ENCODE peak calls at places on chromosomes 6 and 20, in eight cellular contexts. F is prostate gland, U is spleen, W is endothelial cell of umbilical vein, Z is breast epithelium, Q is SK-N-SH, P is HCT116, O is GM23338. V is an unnamed sample.

GRCh38 chr20:20837574-20838021 is 125.2 kb upstream of the RALGAPA2 start:
- DNase-seq in U (no peak), Q (peak), W (peak), P (peak), F (peak), Z (no peak), O (peak), V (peak)

GRCh38 chr6:34390531-34391013 is 1.9 kb downstream of the NUDT3 start:
- DNase-seq in W (no peak), F (no peak), U (no peak), O (no peak), Z (no peak), Q (no peak), P (no peak), V (no peak)

GRCh38 chr6:147131728-147132127 is 72.5 kb upstream of the STXBP5 start:
- DNase-seq in O (peak), W (no peak), P (no peak), F (no peak), Z (no peak), U (no peak), Q (no peak), V (no peak)

GRCh38 chr20:53032021-53033001 is 60.2 kb downstream of the TSHZ2 start:
- DNase-seq in Q (no peak), Z (peak), F (no peak), W (no peak), P (no peak), U (no peak), O (no peak), V (no peak)

GRCh38 chr6:48641544-48641943 is 530.5 kb upstream of the PTCHD4 start:
- DNase-seq in O (no peak), Z (no peak), P (no peak), F (no peak), W (no peak), Q (no peak), U (no peak), V (no peak)

GRCh38 chr6:10684618-10685017 is 9.8 kb downstream of the C6orf52 start:
- DNase-seq in Q (no peak), W (no peak), Z (no peak), O (no peak), P (no peak), U (no peak), F (no peak), V (no peak)

GRCh38 chr20:43507150-43508080 is at the start of gene L3MBTL1:
- DNase-seq in Z (no peak), W (peak), U (peak), O (peak), F (peak), Q (peak), P (peak), V (no peak)

GRCh38 chr6:3844097-3844463 is 5.1 kb upstream of the FAM50B start:
- DNase-seq in W (no peak), Z (no peak), F (no peak), O (no peak), Q (no peak), U (no peak), P (no peak), V (no peak)

GRCh38 chr6:108362455-108362854 is 67.6 kb downstream of the AFG1L start:
- DNase-seq in U (no peak), Q (no peak), Z (no peak), O (no peak), P (no peak), W (no peak), F (no peak), V (no peak)

GRCh38 chr20:56400001-56400640 is 7.7 kb downstream of the CSTF1 start:
- DNase-seq in F (peak), Q (peak), Z (no peak), W (peak), P (peak), U (no peak), O (peak), V (peak)

GRCh38 chr6:6686748-6687601 is 98.5 kb downstream of the LY86 start:
- DNase-seq in P (peak), F (peak), O (peak), U (peak), Q (peak), W (peak), Z (peak), V (no peak)

GRCh38 chr6:165889636-165890403 is 226.8 kb upstream of the PDE10A start:
- DNase-seq in F (no peak), Q (peak), P (peak), U (no peak), W (no peak), Z (no peak), O (peak), V (no peak)

GRCh38 chr6:19713411-19713810 is 123.8 kb upstream of the ID4 start:
- DNase-seq in U (no peak), Z (no peak), W (no peak), Q (no peak), O (no peak), P (no peak), F (no peak), V (no peak)

GRCh38 chr6:2695464-2696095 is 55.1 kb downstream of the MYLK4 start:
- DNase-seq in W (peak), Z (no peak), Q (no peak), F (no peak), P (peak), U (no peak), O (peak), V (peak)

GRCh38 chr20:59779656-59780380 is 153.6 kb downstream of the SYCP2 start:
- DNase-seq in W (no peak), F (no peak), U (no peak), Z (no peak), P (no peak), O (no peak), Q (no peak), V (no peak)

GRCh38 chr6:19668710-19669109 is 168.5 kb upstream of the ID4 start:
- DNase-seq in O (no peak), U (no peak), Z (no peak), F (no peak), P (no peak), Q (no peak), W (no peak), V (no peak)

GRCh38 chr6:110357696-110358535 is at the start of gene METTL24:
- DNase-seq in O (peak), W (no peak), Q (peak), U (no peak), P (no peak), Z (no peak), F (no peak), V (no peak)

GRCh38 chr20:41654884-41655283 is 36.7 kb upstream of the CHD6 start:
- DNase-seq in P (no peak), U (no peak), Q (no peak), Z (no peak), W (no peak), O (peak), F (no peak), V (no peak)

GRCh38 chr6:129701721-129702455 is 8.1 kb downstream of the ARHGAP18 start:
- DNase-seq in O (no peak), Q (no peak), Z (no peak), U (no peak), W (no peak), F (no peak), P (no peak), V (no peak)

GRCh38 chr6:41558033-41558807 is 12.0 kb downstream of the FOXP4 start:
- DNase-seq in F (no peak), Q (no peak), W (no peak), P (no peak), O (no peak), Z (no peak), U (no peak), V (no peak)

GRCh38 chr6:110415297-110415916 is at the start of gene DDO:
- DNase-seq in U (peak), F (peak), Q (no peak), W (peak), Z (peak), O (no peak), P (no peak), V (no peak)

GRCh38 chr6:136914947-136915346 is 7.2 kb upstream of the SLC35D3 start:
- DNase-seq in P (no peak), F (no peak), Z (no peak), W (no peak), O (no peak), Q (no peak), U (no peak), V (no peak)

GRCh38 chr20:5171074-5171789 is 44.4 kb downstream of the CDS2 start:
- DNase-seq in U (no peak), O (peak), Z (no peak), P (no peak), W (no peak), Q (no peak), F (no peak), V (no peak)

GRCh38 chr6:111427341-111428116 is 55.5 kb downstream of the REV3L start:
- DNase-seq in Z (no peak), U (no peak), Q (no peak), O (no peak), W (peak), F (peak), P (no peak), V (no peak)

GRCh38 chr6:35602133-35602946 is 86.4 kb downstream of the FKBP5 start:
- DNase-seq in P (no peak), Z (peak), F (peak), O (no peak), W (peak), U (peak), Q (peak), V (no peak)

GRCh38 chr6:35601331-35602132 is 87.2 kb downstream of the FKBP5 start:
- DNase-seq in Z (peak), U (peak), O (peak), Q (peak), W (peak), P (peak), F (peak), V (peak)

GRCh38 chr6:35600659-35601125 is 88.0 kb upstream of the TULP1 start:
- DNase-seq in W (peak), O (no peak), Z (no peak), P (no peak), Q (no peak), F (no peak), U (no peak), V (no peak)

GRCh38 chr6:35605600-35605999 is 83.1 kb downstream of the FKBP5 start:
- DNase-seq in F (no peak), W (no peak), O (no peak), Q (no peak), P (no peak), Z (no peak), U (no peak), V (no peak)

GRCh38 chr6:35603326-35604202 is 85.2 kb downstream of the FKBP5 start:
- DNase-seq in Q (no peak), W (peak), O (no peak), U (peak), P (no peak), F (no peak), Z (no peak), V (no peak)
- H3K4me3 ChIP-seq in Q (no peak), W (no peak), O (no peak), U (no peak), P (no peak), F (no peak), Z (no peak), V (no peak)

GRCh38 chr6:33075568-33076405 is at the start of gene HLA-DPB1:
- DNase-seq in Z (no peak), U (peak), P (peak), O (peak), Q (peak), W (peak), F (no peak), V (no peak)

GRCh38 chr6:33078442-33078841 is 2.7 kb downstream of the HLA-DPB1 start:
- DNase-seq in U (no peak), P (no peak), Z (no peak), F (no peak), W (no peak), O (no peak), Q (no peak), V (no peak)

GRCh38 chr6:33075208-33075567 is 602 bp upstream of the HLA-DPB1 start:
- DNase-seq in Q (no peak), U (no peak), F (no peak), P (no peak), Z (no peak), O (no peak), W (no peak), V (no peak)

GRCh38 chr6:33077908-33078307 is 2.1 kb downstream of the HLA-DPB1 start:
- DNase-seq in W (no peak), U (peak), O (no peak), P (no peak), F (no peak), Z (no peak), Q (no peak), V (no peak)

DNA sequence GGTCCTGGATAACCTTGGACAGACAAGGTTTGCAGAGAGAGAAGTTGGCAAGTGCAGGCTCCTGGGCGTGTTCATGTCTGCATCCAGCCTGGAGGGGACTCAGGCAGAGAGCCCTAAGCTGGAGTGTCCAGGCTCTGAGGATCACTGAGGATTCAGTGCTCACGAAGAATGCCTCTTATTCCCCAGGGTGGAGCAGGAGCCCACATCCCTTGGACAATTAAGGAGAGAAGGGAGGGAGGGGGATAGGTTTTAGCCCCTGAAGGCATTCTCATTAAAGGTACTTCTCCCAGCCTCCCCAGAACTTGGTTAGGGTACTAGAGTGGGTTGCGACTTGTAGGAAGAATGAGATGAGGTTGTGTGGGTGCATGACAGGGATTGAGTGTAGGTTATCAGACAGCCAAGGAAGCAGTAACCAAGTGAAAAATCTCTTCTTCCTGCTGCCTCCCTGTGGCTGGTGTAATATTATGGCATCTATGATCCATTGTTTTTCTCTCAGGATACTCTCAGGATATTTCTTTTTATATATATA is 680 bp downstream of the HLA-DPB1 start:
- DNase-seq in O (no peak), F (no peak), Z (no peak), P (no peak), Q (no peak), W (no peak), U (no peak), V (no peak)
- TF ChIP-seq POLR2AphosphoS5 in O (no peak), F (no peak), Z (no peak), P (no peak), Q (no peak), W (no peak), U (peak), V (no peak)

DNA sequence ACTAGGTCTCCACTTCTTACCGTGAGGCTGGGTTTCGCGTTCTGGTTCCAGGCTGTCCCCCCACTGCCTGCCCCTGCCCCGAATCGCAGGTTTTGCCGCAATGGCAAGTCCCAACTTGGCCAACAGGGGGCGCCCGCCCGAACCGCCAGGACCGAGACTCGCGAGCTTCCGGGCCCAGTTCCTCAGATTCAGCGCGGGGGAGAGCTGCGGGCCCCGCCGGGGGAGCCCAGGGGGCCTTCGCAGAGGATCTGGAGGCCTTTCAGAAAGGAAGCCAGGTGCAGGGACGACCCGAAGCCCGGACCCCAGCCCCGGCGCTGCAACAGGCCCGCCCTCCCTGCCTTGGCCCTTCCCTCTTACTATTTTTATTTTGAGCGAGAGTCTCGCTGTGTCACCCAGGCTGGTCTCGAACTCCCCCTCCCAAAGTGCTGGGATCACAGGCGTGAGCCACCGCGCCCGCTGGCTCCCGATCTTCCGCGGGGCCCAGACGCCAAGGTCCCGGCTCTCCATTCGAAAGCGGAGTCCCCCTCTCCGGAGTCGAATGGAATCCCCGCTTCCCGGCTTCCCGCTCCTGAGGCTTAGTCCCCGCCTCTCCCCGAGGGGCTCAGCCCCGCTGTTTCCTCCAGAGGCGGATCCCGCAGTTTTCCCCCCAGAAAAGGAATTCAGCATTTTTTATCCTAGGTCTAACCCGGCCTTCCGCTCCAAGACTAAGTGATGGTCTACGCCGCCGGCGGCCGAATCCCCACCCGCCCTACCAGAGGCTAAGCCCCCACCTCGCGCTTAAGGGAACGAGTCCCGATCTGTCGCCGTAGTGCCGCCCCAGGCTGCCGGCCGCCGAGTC is 11.7 kb upstream of the TMC2 start:
- DNase-seq in P (peak), Q (peak), O (peak), Z (peak), U (peak), W (peak), F (peak), V (no peak)
- H3K27ac ChIP-seq in P (peak), Q (peak), O (no peak), Z (peak), U (peak), W (peak), F (peak), V (peak)

GRCh38 chr20:57698191-57698866 is 11.5 kb downstream of the PMEPA1 start:
- DNase-seq in Z (peak), Q (peak), W (peak), U (no peak), P (peak), F (no peak), O (no peak), V (no peak)

GRCh38 chr20:57695940-57696339 is 13.9 kb downstream of the PMEPA1 start:
- DNase-seq in Q (no peak), F (no peak), O (no peak), U (no peak), Z (no peak), P (no peak), W (no peak), V (no peak)

GRCh38 chr20:57698867-57699275 is 10.9 kb downstream of the PMEPA1 start:
- DNase-seq in P (no peak), Q (no peak), F (no peak), Z (no peak), O (no peak), W (no peak), U (no peak), V (no peak)

GRCh38 chr20:57696401-57696961 is 13.3 kb downstream of the PMEPA1 start:
- DNase-seq in U (no peak), W (no peak), Z (no peak), P (no peak), F (no peak), Q (no peak), O (no peak), V (no peak)

GRCh38 chr20:57697540-57697939 is 12.3 kb downstream of the PMEPA1 start:
- DNase-seq in Z (no peak), U (no peak), O (no peak), Q (no peak), P (no peak), F (no peak), W (no peak), V (no peak)
- H3K4me3 ChIP-seq in Z (no peak), U (no peak), O (no peak), Q (no peak), P (no peak), F (no peak), W (no peak), V (no peak)

GRCh38 chr6:17289491-17290106 is 8.4 kb downstream of the RBM24 start:
- DNase-seq in W (no peak), Z (no peak), U (no peak), O (no peak), F (peak), P (no peak), Q (no peak), V (no peak)
- TF ChIP-seq POLR2AphosphoS5 in W (no peak), Z (no peak), U (no peak), O (no peak), F (peak), P (no peak), Q (no peak), V (no peak)

V was measured in SK-N-MC.